ENCODE peak calls at places on chromosome 12, in six cellular contexts. D, V, H, G, R and B are unnamed samples.

GRCh38 chr12:65568517-65568916 is 255.8 kb upstream of the HMGA2 start:
- DNase-seq in H (no peak), V (no peak), R (no peak), G (no peak), D (no peak), B (no peak)

GRCh38 chr12:131196220-131196619 is 242.5 kb downstream of the ADGRD1 start:
- DNase-seq in G (no peak), H (no peak), V (no peak), D (no peak), R (peak; percentile 77), B (no peak)

GRCh38 chr12:24754690-24755638 is 193.9 kb downstream of the BCAT1 start:
- DNase-seq in R (no peak), V (no peak), G (no peak), D (no peak), H (no peak), B (no peak)

GRCh38 chr12:45427042-45427441 is 211.1 kb downstream of the ANO6 start:
- DNase-seq in D (no peak), R (no peak), H (no peak), V (no peak), G (no peak), B (no peak)

GRCh38 chr12:98154850-98155249 is 360.5 kb upstream of the TMPO start:
- DNase-seq in V (no peak), H (no peak), R (peak; percentile 53), D (peak; percentile 57), G (no peak), B (no peak)

GRCh38 chr12:63816031-63816430 is 28.5 kb upstream of the SRGAP1 start:
- DNase-seq in D (no peak), V (no peak), G (no peak), H (no peak), R (no peak), B (no peak)

GRCh38 chr12:104929926-104930325 is 28.2 kb downstream of the SLC41A2 start:
- DNase-seq in G (no peak), H (no peak), D (no peak), R (no peak), V (no peak), B (no peak)

GRCh38 chr12:38906482-38907170 is 1.2 kb upstream of the CPNE8 start:
- DNase-seq in D (peak; percentile 85), R (peak; percentile 94), H (peak; percentile 78), G (peak; percentile 72), V (peak; percentile 9), B (peak; percentile 92)

GRCh38 chr12:15846887-15847286 is 35.3 kb upstream of the STRAP start:
- DNase-seq in G (no peak), H (no peak), R (no peak), V (no peak), D (no peak), B (no peak)

GRCh38 chr12:49644620-49644994 is 21.2 kb downstream of the PRPF40B start:
- DNase-seq in R (peak; percentile 94), H (peak; percentile 86), G (peak; percentile 78), V (no peak), D (peak; percentile 85), B (no peak)

GRCh38 chr12:15996254-15996653 is 85.1 kb downstream of the DERA start:
- DNase-seq in V (no peak), D (peak; percentile 61), G (peak; percentile 40), R (no peak), H (no peak), B (no peak)

DNA sequence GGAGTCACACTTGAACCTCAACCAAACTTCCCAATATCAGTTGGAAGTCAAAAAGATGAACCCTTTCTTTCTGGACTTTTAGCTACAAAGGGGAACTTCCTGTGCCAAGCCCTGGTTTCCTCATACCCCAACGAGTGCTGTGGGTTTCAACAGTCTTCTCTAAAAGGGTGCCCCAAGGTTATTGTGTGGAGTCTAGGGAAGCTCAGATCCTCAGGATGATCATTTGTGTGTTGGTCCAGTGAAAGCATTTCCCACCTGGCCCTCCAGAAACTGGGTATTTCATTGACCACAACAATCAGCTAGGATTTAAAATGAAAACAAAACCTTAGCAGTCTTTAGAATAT is 29.4 kb downstream of the P2RX4 start:
- DNase-seq in H (no peak), D (no peak), V (no peak), R (no peak), G (no peak), B (no peak)
- H3K4me3 ChIP-seq in H (no peak overlapping the region), D (no peak overlapping the region), V (no peak overlapping the region), R (no peak overlapping the region), G (no peak overlapping the region), B (no peak overlapping the region)

GRCh38 chr12:54333420-54334034 is 8.6 kb downstream of the COPZ1 start:
- DNase-seq in H (no peak), R (no peak), D (no peak), V (no peak), G (no peak), B (no peak)

GRCh38 chr12:54340845-54341244 is 15.9 kb downstream of the COPZ1 start:
- DNase-seq in H (no peak), V (no peak), R (no peak), D (no peak), G (no peak), B (no peak)

GRCh38 chr12:54337854-54338650 is 13.1 kb downstream of the COPZ1 start:
- DNase-seq in G (no peak), D (no peak), H (no peak), V (no peak), R (no peak), B (no peak)

GRCh38 chr12:54338682-54339296 is 13.9 kb downstream of the COPZ1 start:
- DNase-seq in R (no peak), D (no peak), H (no peak), G (no peak), V (no peak), B (no peak)

DNA sequence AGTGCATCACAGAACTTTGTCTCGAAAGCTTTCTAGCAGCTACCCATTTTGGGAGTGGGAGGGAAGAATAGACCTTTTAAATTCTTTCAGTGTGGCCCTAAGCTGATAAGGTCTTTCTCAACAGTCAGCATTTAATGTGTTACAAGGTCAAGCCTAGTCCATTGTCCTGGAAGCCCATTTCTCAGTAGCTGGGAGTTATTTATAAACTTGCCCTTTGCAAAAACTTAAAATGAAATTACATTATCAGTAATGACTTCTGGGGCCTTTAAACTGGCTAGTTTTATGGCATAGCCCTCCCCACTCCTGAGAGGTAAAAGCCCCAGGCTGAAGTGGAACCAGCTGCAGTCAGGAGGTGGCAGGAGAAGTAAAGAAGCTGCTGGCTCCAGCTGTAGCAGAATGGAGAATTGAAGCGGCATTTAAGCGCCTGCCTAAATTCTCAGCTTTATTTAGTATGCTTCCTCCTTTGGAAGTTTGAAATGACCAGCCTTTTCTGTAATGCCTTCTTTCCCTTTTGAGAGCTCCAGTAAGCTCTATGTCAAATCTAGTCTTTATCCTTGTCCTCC is 12.4 kb downstream of the COPZ1 start:
- DNase-seq in H (no peak), G (no peak), R (no peak), V (no peak), D (peak; percentile 33), B (no peak)
- TF ChIP-seq POLR2A in H (no peak), G (no peak), R (no peak), V (no peak), D (no peak), B (no peak)

GRCh38 chr12:90203556-90203955 is 494.9 kb upstream of the ATP2B1 start:
- DNase-seq in H (no peak), G (no peak), D (no peak), V (no peak), R (no peak), B (no peak)

DNA sequence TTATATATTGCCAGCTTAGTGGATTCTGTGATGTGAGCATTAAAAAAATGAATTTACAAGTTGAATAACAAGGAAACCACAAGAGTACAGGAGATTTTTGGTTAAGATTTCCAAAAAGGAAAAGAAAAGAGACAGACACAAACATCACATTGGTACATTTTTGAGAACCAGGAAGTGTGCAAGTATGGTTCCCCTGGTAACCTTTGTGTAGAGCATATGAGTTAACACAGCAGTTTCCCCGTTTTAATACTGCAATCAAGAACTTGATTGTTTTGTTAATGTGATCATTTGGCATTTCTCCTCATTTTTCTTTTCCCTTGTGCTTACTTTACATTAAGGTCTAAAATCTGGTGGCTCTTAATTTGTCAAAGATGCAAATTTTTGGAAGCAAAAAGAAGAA is 490.4 kb upstream of the ATP2B1 start:
- DNase-seq in D (no peak), V (no peak), G (no peak), R (no peak), H (no peak), B (no peak)
- H3K27ac ChIP-seq in D (no peak overlapping the region), V (no peak overlapping the region), G (no peak overlapping the region), R (no peak overlapping the region), H (no peak overlapping the region), B (no peak overlapping the region)

GRCh38 chr12:6788972-6789905 is at the start of gene CD4:
- DNase-seq in G (no peak), D (peak; percentile 52), V (no peak), H (no peak), R (no peak), B (no peak)

GRCh38 chr12:6790496-6791150 is 1.3 kb downstream of the CD4 start:
- DNase-seq in H (no peak), V (no peak), R (no peak), G (no peak), D (no peak), B (no peak)

GRCh38 chr12:6791931-6792520 is 2.7 kb downstream of the CD4 start:
- DNase-seq in R (no peak), V (no peak), H (no peak), G (no peak), D (no peak), B (no peak)

GRCh38 chr12:6795088-6795487 is 5.8 kb downstream of the CD4 start:
- DNase-seq in V (no peak), H (no peak), R (no peak), G (no peak), D (no peak), B (no peak)

DNA sequence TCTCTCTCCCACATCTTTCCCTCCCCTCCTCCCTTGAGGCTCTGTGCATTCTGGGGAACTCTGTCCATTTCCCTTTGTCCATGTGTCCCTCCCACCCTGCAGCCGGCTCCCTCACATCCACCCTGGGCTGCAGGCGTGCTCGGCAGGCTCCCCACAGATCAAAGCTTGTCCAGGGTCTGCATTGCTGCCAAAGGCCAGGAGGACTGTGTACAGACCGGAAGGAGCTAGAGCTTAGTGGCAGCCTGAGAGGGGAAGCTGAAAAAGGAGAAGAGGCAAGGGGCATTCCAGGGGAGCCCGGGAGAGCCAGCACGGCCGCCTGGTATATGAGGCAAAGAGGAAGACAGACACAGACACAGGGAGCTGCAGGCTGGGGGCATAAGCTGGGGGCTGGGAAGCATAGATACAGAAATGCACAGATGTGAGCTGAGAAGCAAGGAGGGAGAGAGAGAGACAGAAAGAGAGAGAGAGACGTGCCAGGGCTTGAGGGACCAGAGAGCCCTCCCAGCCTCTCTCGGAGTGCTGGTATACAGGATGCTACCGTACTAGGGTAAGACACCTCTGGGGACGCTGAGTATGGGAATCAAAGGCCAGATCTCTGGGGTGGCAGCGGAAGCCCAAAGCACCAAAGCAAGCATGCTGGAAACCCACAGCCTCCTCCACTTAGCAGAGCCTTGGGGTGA is 3.3 kb downstream of the CD4 start:
- DNase-seq in D (no peak), V (no peak), H (no peak), R (no peak), G (no peak), B (no peak)
- H3K4me3 ChIP-seq in D (no peak overlapping the region), V (peak overlapping the region; percentile 39), H (no peak overlapping the region), R (no peak overlapping the region), G (peak overlapping the region; percentile 28), B (peak overlapping the region; percentile 18)